ENCODE peak calls at places on chromosomes 6 and 20, in eight cellular contexts. W is HFFc6, J is choroid plexus epithelial cell, E is body of pancreas, T is keratinocyte, Z is bronchial epithelial cell, K is BJ, H is RWPE1. S is an unnamed sample.

GRCh38 chr6:41374618-41375590 is 39.5 kb downstream of the NCR2 start:
- DNase-seq in W (no peak), T (no peak), E (no peak), Z (no peak), K (no peak), J (peak), H (no peak), S (no peak)

GRCh38 chr6:33623895-33624381 is 2.8 kb downstream of the ITPR3 start:
- DNase-seq in W (no peak), K (no peak), Z (peak), J (no peak), H (no peak), T (no peak), E (no peak), S (no peak)

GRCh38 chr6:138966870-138967269 is 21.2 kb downstream of the REPS1 start:
- DNase-seq in W (no peak), Z (no peak), E (no peak), K (no peak), J (no peak), H (no peak), T (no peak), S (no peak)

GRCh38 chr6:164321297-164321696 is 906.8 kb downstream of the QKI start:
- DNase-seq in Z (no peak), E (no peak), T (no peak), W (no peak), K (no peak), J (no peak), H (no peak), S (no peak)

GRCh38 chr20:20073851-20074252 is 21.5 kb downstream of the CFAP61 start:
- DNase-seq in K (no peak), Z (no peak), E (no peak), J (no peak), W (no peak), T (no peak), H (no peak), S (no peak)

GRCh38 chr20:33653900-33654596 is 8.1 kb upstream of the C20orf144 start:
- DNase-seq in Z (no peak), H (peak), E (peak), J (no peak), W (no peak), K (no peak), T (no peak), S (no peak)

GRCh38 chr6:38079107-38079506 is 259.6 kb downstream of the ZFAND3 start:
- DNase-seq in H (no peak), W (no peak), Z (no peak), E (no peak), K (no peak), J (no peak), T (no peak), S (no peak)

GRCh38 chr6:17885079-17885478 is 102.4 kb downstream of the KIF13A start:
- DNase-seq in E (no peak), K (no peak), J (peak), T (no peak), H (no peak), W (peak), Z (peak), S (peak)

GRCh38 chr6:11869656-11870340 is 91.2 kb upstream of the ADTRP start:
- DNase-seq in K (no peak), J (peak), T (no peak), W (no peak), H (no peak), E (peak), Z (no peak), S (no peak)

GRCh38 chr6:5270093-5270680 is 8.9 kb downstream of the FARS2 start:
- DNase-seq in K (no peak), J (no peak), Z (no peak), H (no peak), E (no peak), T (no peak), W (no peak), S (no peak)

GRCh38 chr6:29726795-29727194 is 3.6 kb downstream of the HLA-F start:
- DNase-seq in E (no peak), W (no peak), Z (no peak), J (no peak), K (no peak), T (no peak), H (no peak), S (no peak)

GRCh38 chr6:41939848-41940758 is 1.5 kb downstream of the CCND3 start:
- DNase-seq in Z (no peak), J (peak), K (no peak), W (peak), T (no peak), H (no peak), E (no peak), S (no peak)

GRCh38 chr6:130885392-130886192 is 58.4 kb downstream of the SMLR1 start:
- DNase-seq in W (peak), Z (peak), J (peak), T (peak), E (peak), H (peak), K (peak), S (peak)

GRCh38 chr20:63272105-63273078 is at the start of gene ARFGAP1:
- DNase-seq in H (peak), K (no peak), T (peak), E (peak), Z (peak), J (peak), W (peak), S (peak)

GRCh38 chr20:53738039-53738944 is 144.7 kb upstream of the ZNF217 start:
- DNase-seq in E (peak), K (peak), Z (peak), T (no peak), J (peak), H (peak), W (peak), S (peak)

GRCh38 chr20:61840661-61841455 is 224.8 kb downstream of the TAF4 start:
- DNase-seq in T (no peak), J (no peak), K (no peak), W (no peak), H (no peak), E (no peak), Z (no peak), S (no peak)

GRCh38 chr20:45288376-45288775 is 18.3 kb upstream of the RBPJL start:
- DNase-seq in K (no peak), Z (no peak), J (no peak), E (no peak), T (no peak), W (no peak), H (no peak), S (no peak)

GRCh38 chr20:29409833-29410804 is 1847.3 kb upstream of the DEFB115 start:
- DNase-seq in E (no peak), Z (no peak), K (no peak), H (no peak), J (no peak), W (no peak), T (no peak), S (no peak)

GRCh38 chr6:150735340-150735851 is 130.1 kb upstream of the MTHFD1L start:
- DNase-seq in K (no peak), W (no peak), E (no peak), Z (no peak), J (no peak), H (no peak), T (no peak), S (no peak)

DNA sequence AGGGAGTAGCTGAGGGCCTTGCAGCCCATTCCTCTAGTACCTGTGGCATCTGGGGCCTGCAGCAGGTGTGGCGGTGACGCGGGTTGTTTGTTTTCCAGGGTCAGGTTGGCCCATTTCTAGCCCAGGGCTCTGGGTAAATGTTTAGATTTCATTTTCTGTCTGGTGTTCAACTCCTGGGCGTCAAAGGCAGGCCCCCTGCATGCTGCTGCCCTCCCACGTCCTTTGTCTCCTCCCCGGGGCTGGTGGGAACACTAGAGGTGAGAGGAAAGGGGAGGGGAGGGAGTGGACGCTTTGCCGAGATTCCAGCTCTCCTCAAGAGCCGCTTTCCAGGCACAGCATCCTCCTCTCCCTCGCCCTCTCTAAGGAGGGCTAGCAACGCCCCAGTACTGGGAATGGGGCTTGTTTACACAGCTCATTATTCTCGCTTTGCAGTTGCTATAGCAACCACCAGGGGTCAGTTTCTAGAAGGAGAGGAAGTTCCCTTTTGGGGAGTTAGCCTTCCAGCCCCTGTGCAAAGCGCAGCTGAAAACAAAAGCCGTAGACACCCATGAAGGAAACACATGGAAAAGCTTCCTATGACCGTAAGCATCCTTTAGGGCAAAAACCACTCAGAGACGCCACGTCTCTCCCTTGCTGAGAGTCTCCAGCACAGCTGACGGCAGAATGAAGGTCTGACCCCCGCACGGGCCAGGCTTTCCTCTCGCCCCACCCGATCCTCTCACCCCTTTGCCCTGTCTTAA is 170.6 kb downstream of the LY86 start:
- DNase-seq in J (peak), H (peak), T (no peak), K (no peak), W (peak), E (peak), Z (peak), S (peak)
- TF ChIP-seq CTCF in J (peak), H (peak), T (peak), K (peak), W (peak), E (peak), Z (peak), S (peak)

GRCh38 chr20:25317351-25318075 is 69.6 kb downstream of the PYGB start:
- DNase-seq in T (no peak), Z (no peak), E (no peak), K (no peak), J (no peak), H (no peak), W (no peak), S (no peak)

GRCh38 chr20:25315418-25316210 is 67.7 kb downstream of the PYGB start:
- DNase-seq in J (peak), Z (no peak), E (no peak), W (peak), K (no peak), H (peak), T (no peak), S (no peak)

GRCh38 chr20:25313608-25314007 is 65.7 kb downstream of the PYGB start:
- DNase-seq in K (no peak), Z (no peak), J (no peak), E (no peak), T (no peak), W (no peak), H (no peak), S (no peak)

GRCh38 chr20:25316506-25317190 is 68.8 kb downstream of the PYGB start:
- DNase-seq in K (no peak), Z (no peak), E (no peak), T (no peak), J (no peak), W (no peak), H (no peak), S (no peak)

DNA sequence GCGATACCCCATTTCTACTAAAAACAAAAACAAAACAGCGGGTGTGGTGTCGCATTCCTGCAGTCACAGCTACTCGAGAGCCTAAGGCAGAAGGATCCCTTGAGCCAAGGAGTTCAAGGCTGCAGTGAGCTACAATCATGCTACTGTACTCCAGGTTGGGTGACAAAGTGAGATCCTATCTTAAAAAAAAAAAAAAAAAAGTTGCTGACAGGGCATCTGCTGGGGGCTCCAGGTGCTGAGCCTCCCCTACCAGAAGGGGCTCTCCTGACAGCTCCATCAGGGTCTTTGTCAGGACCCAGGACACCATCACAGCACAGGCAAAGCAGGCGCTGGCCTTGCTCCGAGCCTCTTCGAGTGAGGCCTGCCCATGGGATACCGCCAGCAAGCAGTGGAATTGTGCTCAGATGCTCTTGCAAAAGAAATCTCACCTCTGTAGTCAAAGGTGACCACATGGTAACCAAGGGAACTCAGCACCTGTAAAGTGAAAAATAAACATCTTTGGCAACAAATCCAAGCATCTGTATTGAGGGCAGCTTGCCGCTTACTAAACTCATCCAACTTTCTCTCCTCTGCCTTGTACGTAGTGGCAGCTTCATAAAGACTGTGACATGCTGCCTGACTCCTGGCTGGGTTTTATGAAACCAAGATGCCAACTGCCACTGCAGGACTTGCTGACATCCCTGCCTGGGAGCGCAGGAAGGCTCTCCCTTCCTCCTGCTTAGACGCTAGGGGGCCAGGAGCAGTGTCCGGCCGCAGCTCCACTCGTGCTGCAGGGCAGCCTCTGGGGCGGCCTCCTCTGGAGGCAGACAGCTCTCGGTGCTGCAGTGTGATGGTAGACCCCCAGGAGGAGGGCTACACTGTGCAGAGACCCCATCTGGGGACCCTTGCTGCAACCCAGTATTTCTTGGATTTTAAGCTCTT is 66.9 kb downstream of the PYGB start:
- DNase-seq in E (no peak), T (no peak), J (no peak), Z (no peak), H (no peak), K (no peak), W (no peak), S (no peak)
- TF ChIP-seq CTCF in E (no peak), T (no peak), J (peak), Z (no peak), H (no peak), K (peak), W (no peak), S (no peak)

DNA sequence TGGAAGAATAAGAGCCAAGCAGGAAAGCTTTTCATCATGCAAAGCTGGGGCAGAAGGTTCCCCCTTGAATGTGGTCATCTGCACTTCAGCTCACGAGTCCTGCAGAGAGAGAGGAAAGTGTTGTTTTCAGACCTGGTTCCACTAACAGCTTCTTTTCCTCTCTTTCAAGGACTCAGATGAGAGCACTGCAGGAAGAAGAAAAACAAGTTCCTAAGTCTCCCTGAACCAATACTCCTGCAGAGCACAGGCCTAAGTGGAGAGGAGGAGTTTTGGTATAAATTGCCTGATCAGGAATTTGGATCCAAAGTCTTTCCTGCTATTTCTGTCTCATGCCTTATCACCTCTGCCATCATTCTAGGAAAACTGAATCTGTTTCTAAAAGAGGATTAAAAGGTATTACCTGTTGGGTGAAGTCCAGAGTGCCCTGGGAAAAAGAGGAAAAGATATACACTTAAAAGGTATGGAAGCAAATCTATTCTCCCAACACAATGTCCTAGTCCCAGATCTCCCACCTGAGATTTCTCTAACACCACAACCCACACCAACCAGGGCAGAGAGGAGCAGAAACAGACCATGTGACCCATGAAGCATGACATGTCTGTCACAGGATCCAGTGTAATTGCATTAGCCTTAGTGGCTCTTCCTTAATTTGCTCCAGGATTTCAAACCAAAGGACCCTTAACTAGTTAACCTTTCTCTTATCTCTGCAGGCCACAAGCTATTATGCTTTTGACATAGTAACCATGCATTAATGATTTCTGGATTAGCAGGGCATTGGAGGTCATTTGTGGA is 12.2 kb downstream of the HLA-DRB5 start:
- DNase-seq in W (no peak), Z (no peak), J (no peak), E (no peak), H (no peak), K (no peak), T (no peak), S (no peak)
- TF ChIP-seq CTCF in W (no peak), Z (no peak), J (no peak), E (no peak), H (no peak), K (no peak), T (no peak), S (no peak)

DNA sequence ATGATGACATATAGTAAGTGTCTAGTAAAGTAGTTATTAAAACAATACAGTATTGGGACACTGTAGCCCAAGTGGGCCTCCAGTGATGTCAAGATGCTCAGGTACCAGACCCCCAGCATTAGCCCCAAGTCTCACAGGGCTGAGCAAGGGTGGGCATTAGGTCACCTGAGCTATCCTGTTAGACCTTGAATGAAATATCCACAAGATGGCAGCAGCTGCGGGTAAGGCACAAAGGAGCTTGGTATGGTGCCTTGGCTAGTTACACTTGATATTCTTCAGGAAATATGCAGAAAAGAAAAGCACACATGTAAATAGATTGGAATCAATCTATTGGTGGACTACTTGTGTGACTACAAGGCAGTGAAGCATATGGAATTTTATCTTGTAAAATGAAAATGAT is 701.8 kb upstream of the ADGRB3 start:
- DNase-seq in Z (no peak), T (no peak), K (no peak), E (no peak), H (no peak), W (no peak), J (peak), S (no peak)
- TF ChIP-seq CTCF in Z (no peak), T (no peak), K (no peak), E (no peak), H (no peak), W (no peak), J (peak), S (no peak)

GRCh38 chr20:258269-258858 is 840 bp downstream of the DEFB132 start:
- DNase-seq in H (no peak), J (no peak), Z (no peak), K (no peak), W (no peak), T (no peak), E (no peak), S (no peak)

GRCh38 chr20:257419-257818 is at the start of gene DEFB132:
- DNase-seq in J (no peak), W (no peak), Z (no peak), E (no peak), T (no peak), K (no peak), H (no peak), S (no peak)

GRCh38 chr20:263701-264100 is 6.2 kb downstream of the DEFB132 start:
- DNase-seq in J (no peak), W (no peak), T (no peak), Z (no peak), H (no peak), K (no peak), E (no peak), S (no peak)

GRCh38 chr20:259991-260390 is 2.5 kb downstream of the DEFB132 start:
- DNase-seq in W (no peak), T (no peak), K (no peak), J (no peak), E (no peak), Z (no peak), H (no peak), S (no peak)

GRCh38 chr20:258963-259362 is 1.4 kb downstream of the DEFB132 start:
- DNase-seq in E (no peak), J (peak), W (no peak), Z (peak), K (no peak), T (no peak), H (no peak), S (no peak)
- TF ChIP-seq CTCF in E (no peak), J (peak), W (no peak), Z (no peak), K (peak), T (no peak), H (no peak), S (no peak)

S was measured in B cell.